ENCODE peak calls at places on chromosome 2, in five cellular contexts. T, U, W, I and V are unnamed samples. For H3K27me3, the result is how much of the 10 kb centered on the place peaks cover.

GRCh38 chr2:223779877-223780276 is 57.5 kb downstream of the AP1S3 start:
- DNase-seq in W (peak), I (no peak), U (peak), T (no peak), V (no peak)

GRCh38 chr2:23200460-23201113 is 184.4 kb upstream of the KLHL29 start:
- DNase-seq in U (no peak), W (no peak), T (no peak), I (no peak), V (no peak)

GRCh38 chr2:160075171-160075570 is 12.8 kb upstream of the PLA2R1 start:
- DNase-seq in W (no peak), T (no peak), U (no peak), I (no peak), V (no peak)

GRCh38 chr2:219122197-219122965 is 38.2 kb downstream of the NHEJ1 start:
- DNase-seq in T (no peak), W (no peak), I (no peak), U (no peak), V (no peak)

GRCh38 chr2:233041722-233042323 is 9.4 kb downstream of the NEU2 start:
- DNase-seq in I (no peak), T (no peak), U (no peak), W (no peak), V (no peak)

GRCh38 chr2:127041259-127041970 is 65.5 kb downstream of the BIN1 start:
- DNase-seq in W (no peak), U (no peak), T (no peak), I (no peak), V (no peak)

GRCh38 chr2:39772812-39773152 is 6.3 kb downstream of the THUMPD2 start:
- DNase-seq in W (no peak), T (no peak), U (no peak), I (no peak), V (no peak)

GRCh38 chr2:206733341-206733740 is 15.1 kb upstream of the DYTN start:
- DNase-seq in I (no peak), W (no peak), T (no peak), U (no peak), V (no peak)

GRCh38 chr2:40251146-40251545 is 200.7 kb downstream of the SLC8A1 start:
- DNase-seq in U (no peak), I (no peak), T (peak), W (peak), V (no peak)

GRCh38 chr2:197777823-197778407 is 7.2 kb downstream of the BOLL start:
- DNase-seq in U (no peak), I (peak), W (peak), T (no peak), V (no peak)

GRCh38 chr2:223054193-223054781 is 2.3 kb downstream of the KCNE4 start:
- DNase-seq in U (no peak), I (no peak), W (no peak), T (no peak), V (peak)

GRCh38 chr2:199684168-199684567 is 166.8 kb downstream of the FTCDNL1 start:
- DNase-seq in U (no peak), T (no peak), I (no peak), W (peak), V (no peak)

GRCh38 chr2:168773719-168774521 is 28.5 kb upstream of the NOSTRIN start:
- DNase-seq in W (peak), U (peak), T (no peak), I (no peak), V (peak)

GRCh38 chr2:182372661-182373060 is 54.2 kb downstream of the PDE1A start:
- DNase-seq in I (no peak), T (peak), W (no peak), U (no peak), V (no peak)

GRCh38 chr2:176092270-176093144 is at the start of gene HOXD13:
- DNase-seq in W (peak), T (no peak), U (no peak), I (no peak), V (no peak)
- H3K27me3 ChIP-seq in W (half or more), T (half or more), U (under half), I (half or more), V (under half)

DNA sequence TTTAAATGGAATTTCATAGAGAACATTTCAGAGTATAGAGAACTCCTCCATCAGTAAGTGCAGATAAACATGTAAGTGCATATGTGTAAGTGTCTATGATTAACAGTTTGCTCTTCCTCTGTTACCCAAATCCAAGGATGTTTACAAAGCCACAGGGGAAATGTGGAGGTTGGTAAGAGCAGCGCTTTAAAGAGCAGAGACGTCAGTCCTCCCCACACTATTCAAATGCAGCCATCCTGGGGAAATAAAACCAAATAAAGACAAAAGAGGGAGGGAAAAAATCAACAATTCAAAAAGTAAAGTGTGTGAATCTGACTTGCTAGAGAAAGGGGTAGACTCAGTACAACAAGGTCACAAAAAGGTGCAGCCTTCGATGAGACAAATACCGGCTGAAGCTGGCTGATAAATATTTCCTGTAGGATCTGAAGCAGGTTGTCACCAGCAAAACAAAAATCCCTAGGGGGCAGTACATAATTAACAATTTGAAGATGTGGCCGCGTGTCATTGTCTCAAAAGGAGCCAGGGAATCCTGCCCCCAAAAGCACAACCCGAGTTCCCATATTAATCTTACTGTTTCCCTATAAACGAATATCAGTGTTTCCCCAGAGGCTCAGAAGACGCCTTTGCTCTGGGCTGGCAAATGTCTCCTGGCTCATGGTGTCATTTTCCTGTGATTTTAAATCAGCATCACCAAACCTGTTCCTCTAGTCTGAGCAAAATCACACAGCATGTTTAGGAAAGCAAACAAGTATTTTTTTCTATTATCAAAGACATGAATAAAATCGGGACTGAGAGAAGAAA is 216.5 kb downstream of the CDCA7 start:
- DNase-seq in T (no peak), W (peak), I (no peak), U (peak), V (peak)
- H3K4me3 ChIP-seq in T (no peak), W (peak), I (no peak), U (no peak), V (no peak)

GRCh38 chr2:29950432-29950943 is 29.1 kb upstream of the ALK start:
- DNase-seq in W (no peak), I (no peak), T (no peak), U (no peak), V (no peak)
- H3K27me3 ChIP-seq in W (under half), I (under half), T (under half), U (under half), V (under half)

GRCh38 chr2:11437602-11438001 is 28.4 kb downstream of the E2F6 start:
- DNase-seq in U (no peak), W (no peak), I (no peak), T (no peak), V (no peak)

GRCh38 chr2:11435036-11435435 is 30.9 kb downstream of the E2F6 start:
- DNase-seq in I (no peak), T (no peak), U (no peak), W (no peak), V (no peak)

GRCh38 chr2:11430729-11431128 is 35.2 kb downstream of the E2F6 start:
- DNase-seq in I (no peak), W (no peak), T (no peak), U (no peak), V (no peak)

GRCh38 chr2:11433875-11434274 is 32.1 kb downstream of the E2F6 start:
- DNase-seq in W (no peak), U (no peak), T (no peak), I (no peak), V (no peak)

GRCh38 chr2:11434443-11434842 is 31.5 kb downstream of the E2F6 start:
- DNase-seq in W (no peak), T (no peak), I (no peak), U (no peak), V (no peak)
- H3K4me3 ChIP-seq in W (no peak), T (no peak), I (no peak), U (no peak), V (no peak)

DNA sequence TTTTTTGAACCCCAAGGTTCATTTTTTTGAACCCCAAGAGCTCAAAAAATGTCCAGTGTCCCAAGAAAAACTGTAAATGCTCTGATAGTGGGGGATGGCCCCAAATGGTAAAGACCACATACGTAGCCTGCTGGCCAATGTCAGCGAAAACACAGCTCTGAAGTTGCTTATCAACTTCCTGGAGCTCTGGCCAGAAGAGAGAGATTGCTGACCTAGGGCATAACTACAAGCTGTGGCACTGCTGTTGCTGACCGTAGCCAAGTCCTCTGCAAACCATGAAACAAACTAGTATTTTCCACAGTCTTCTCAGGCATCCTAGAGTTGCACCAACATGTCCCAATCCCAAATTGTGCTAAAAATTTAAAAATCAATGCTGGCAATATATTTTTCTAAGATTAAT is 50.9 kb downstream of the REEP1 start:
- DNase-seq in U (peak), T (no peak), W (no peak), I (no peak), V (no peak)
- H3K27me3 ChIP-seq in U (under half), T (under half), W (under half), I (under half), V (under half)

GRCh38 chr2:202023904-202024266 is 9.8 kb upstream of the FZD7 start:
- DNase-seq in U (no peak), I (no peak), T (no peak), W (no peak), V (no peak)
- H3K4me3 ChIP-seq in U (no peak), I (no peak), T (no peak), W (peak), V (no peak)